ENCODE peak calls at places on chromosome 4, in eight cellular contexts. One of them, this sample, is unnamed. For H3K36me3, the result is how much of the 10 kb centered on the place peaks cover.

GRCh38 chr4:74440356-74440755 is 4.6 kb upstream of the AREG start:
- DNase-seq in breast epithelium: no peak
- DNase-seq in mammary epithelial cell: peak
- DNase-seq in right atrium auricular region: no peak
- DNase-seq in IMR-90: no peak
- DNase-seq in thoracic aorta: no peak
- DNase-seq in transverse colon: no peak
- DNase-seq in neural progenitor cell: no peak
- DNase-seq in this sample: no peak

GRCh38 chr4:149095798-149096197 is 653.6 kb upstream of the NR3C2 start:
- DNase-seq in breast epithelium: no peak
- DNase-seq in mammary epithelial cell: no peak
- DNase-seq in right atrium auricular region: no peak
- DNase-seq in IMR-90: no peak
- DNase-seq in thoracic aorta: no peak
- DNase-seq in transverse colon: no peak
- DNase-seq in neural progenitor cell: no peak
- DNase-seq in this sample: no peak

GRCh38 chr4:189200346-189200745 is 740.3 kb upstream of the FRG1 start:
- DNase-seq in breast epithelium: no peak
- DNase-seq in mammary epithelial cell: no peak
- DNase-seq in right atrium auricular region: no peak
- DNase-seq in IMR-90: no peak
- DNase-seq in thoracic aorta: no peak
- DNase-seq in transverse colon: no peak
- DNase-seq in neural progenitor cell: no peak
- DNase-seq in this sample: no peak

GRCh38 chr4:19729873-19730735 is 521.6 kb upstream of the SLIT2 start:
- DNase-seq in breast epithelium: no peak
- DNase-seq in mammary epithelial cell: no peak
- DNase-seq in right atrium auricular region: no peak
- DNase-seq in IMR-90: peak
- DNase-seq in thoracic aorta: no peak
- DNase-seq in transverse colon: no peak
- DNase-seq in neural progenitor cell: no peak
- DNase-seq in this sample: no peak

GRCh38 chr4:151766691-151767090 is 5.9 kb upstream of the GATB start:
- DNase-seq in breast epithelium: no peak
- DNase-seq in mammary epithelial cell: peak
- DNase-seq in right atrium auricular region: no peak
- DNase-seq in IMR-90: no peak
- DNase-seq in thoracic aorta: no peak
- DNase-seq in transverse colon: peak
- DNase-seq in neural progenitor cell: no peak
- DNase-seq in this sample: no peak

GRCh38 chr4:117326091-117326490 is 240.7 kb upstream of the TRAM1L1 start:
- DNase-seq in breast epithelium: no peak
- DNase-seq in mammary epithelial cell: peak
- DNase-seq in right atrium auricular region: no peak
- DNase-seq in IMR-90: no peak
- DNase-seq in thoracic aorta: no peak
- DNase-seq in transverse colon: no peak
- DNase-seq in neural progenitor cell: no peak
- DNase-seq in this sample: no peak

GRCh38 chr4:150149381-150149780 is 71.1 kb downstream of the DCLK2 start:
- DNase-seq in breast epithelium: no peak
- DNase-seq in mammary epithelial cell: no peak
- DNase-seq in right atrium auricular region: no peak
- DNase-seq in IMR-90: no peak
- DNase-seq in thoracic aorta: no peak
- DNase-seq in transverse colon: no peak
- DNase-seq in neural progenitor cell: no peak
- DNase-seq in this sample: no peak

GRCh38 chr4:113725963-113726362 is 35.6 kb downstream of the CAMK2D start:
- DNase-seq in breast epithelium: no peak
- DNase-seq in mammary epithelial cell: no peak
- DNase-seq in right atrium auricular region: no peak
- DNase-seq in IMR-90: no peak
- DNase-seq in thoracic aorta: no peak
- DNase-seq in transverse colon: no peak
- DNase-seq in neural progenitor cell: no peak
- DNase-seq in this sample: no peak

GRCh38 chr4:34953145-34953799 is 1291.0 kb downstream of the ARAP2 start:
- DNase-seq in breast epithelium: no peak
- DNase-seq in mammary epithelial cell: no peak
- DNase-seq in right atrium auricular region: no peak
- DNase-seq in IMR-90: no peak
- DNase-seq in thoracic aorta: no peak
- DNase-seq in transverse colon: no peak
- DNase-seq in neural progenitor cell: peak
- DNase-seq in this sample: no peak

GRCh38 chr4:2598661-2599654 is 62.5 kb downstream of the FAM193A start:
- DNase-seq in breast epithelium: no peak
- DNase-seq in mammary epithelial cell: no peak
- DNase-seq in right atrium auricular region: no peak
- DNase-seq in IMR-90: peak
- DNase-seq in thoracic aorta: no peak
- DNase-seq in transverse colon: peak
- DNase-seq in neural progenitor cell: no peak
- DNase-seq in this sample: peak

GRCh38 chr4:98710831-98711230 is 52.4 kb upstream of the TSPAN5 start:
- DNase-seq in breast epithelium: no peak
- DNase-seq in mammary epithelial cell: no peak
- DNase-seq in right atrium auricular region: no peak
- DNase-seq in IMR-90: no peak
- DNase-seq in thoracic aorta: no peak
- DNase-seq in transverse colon: no peak
- DNase-seq in neural progenitor cell: no peak
- DNase-seq in this sample: no peak

GRCh38 chr4:99208719-99209075 is 10.3 kb downstream of the ADH6 start:
- DNase-seq in breast epithelium: no peak
- DNase-seq in mammary epithelial cell: no peak
- DNase-seq in right atrium auricular region: no peak
- DNase-seq in IMR-90: no peak
- DNase-seq in thoracic aorta: no peak
- DNase-seq in transverse colon: no peak
- DNase-seq in neural progenitor cell: no peak
- DNase-seq in this sample: no peak

GRCh38 chr4:88162636-88163035 is 4.2 kb upstream of the ABCG2 start:
- DNase-seq in breast epithelium: no peak
- DNase-seq in mammary epithelial cell: no peak
- DNase-seq in right atrium auricular region: no peak
- DNase-seq in IMR-90: no peak
- DNase-seq in thoracic aorta: no peak
- DNase-seq in transverse colon: no peak
- DNase-seq in neural progenitor cell: peak
- DNase-seq in this sample: no peak

GRCh38 chr4:70714061-70714468 is 7.7 kb upstream of the RUFY3 start:
- DNase-seq in breast epithelium: no peak
- DNase-seq in mammary epithelial cell: no peak
- DNase-seq in right atrium auricular region: no peak
- DNase-seq in IMR-90: peak
- DNase-seq in thoracic aorta: no peak
- DNase-seq in transverse colon: no peak
- DNase-seq in neural progenitor cell: no peak
- DNase-seq in this sample: no peak

GRCh38 chr4:62544428-62544827 is 1344.3 kb downstream of the ADGRL3 start:
- DNase-seq in breast epithelium: no peak
- DNase-seq in mammary epithelial cell: peak
- DNase-seq in right atrium auricular region: no peak
- DNase-seq in IMR-90: no peak
- DNase-seq in thoracic aorta: no peak
- DNase-seq in transverse colon: no peak
- DNase-seq in neural progenitor cell: no peak
- DNase-seq in this sample: no peak

GRCh38 chr4:54802336-54802735 is 144.6 kb downstream of the KIT start:
- DNase-seq in breast epithelium: no peak
- DNase-seq in mammary epithelial cell: no peak
- DNase-seq in right atrium auricular region: no peak
- DNase-seq in IMR-90: no peak
- DNase-seq in thoracic aorta: no peak
- DNase-seq in transverse colon: no peak
- DNase-seq in neural progenitor cell: no peak
- DNase-seq in this sample: no peak

GRCh38 chr4:81807927-81808672 is 336.4 kb upstream of the RASGEF1B start:
- DNase-seq in breast epithelium: no peak
- DNase-seq in mammary epithelial cell: peak
- DNase-seq in right atrium auricular region: no peak
- DNase-seq in IMR-90: no peak
- DNase-seq in thoracic aorta: no peak
- DNase-seq in transverse colon: no peak
- DNase-seq in neural progenitor cell: no peak
- DNase-seq in this sample: no peak

GRCh38 chr4:1579834-1580686 is 104.1 kb downstream of the FAM53A start:
- DNase-seq in breast epithelium: no peak
- DNase-seq in mammary epithelial cell: peak
- DNase-seq in right atrium auricular region: no peak
- DNase-seq in IMR-90: no peak
- DNase-seq in thoracic aorta: peak
- DNase-seq in transverse colon: peak
- DNase-seq in neural progenitor cell: peak
- DNase-seq in this sample: peak
- H3K36me3 ChIP-seq in breast epithelium: under half
- H3K36me3 ChIP-seq in mammary epithelial cell: under half
- H3K36me3 ChIP-seq in right atrium auricular region: under half
- H3K36me3 ChIP-seq in IMR-90: under half
- H3K36me3 ChIP-seq in thoracic aorta: under half
- H3K36me3 ChIP-seq in transverse colon: under half
- H3K36me3 ChIP-seq in neural progenitor cell: under half
- H3K36me3 ChIP-seq in this sample: under half

GRCh38 chr4:7546809-7547367 is 112.2 kb upstream of the PSAPL1 start:
- DNase-seq in breast epithelium: no peak
- DNase-seq in mammary epithelial cell: peak
- DNase-seq in right atrium auricular region: no peak
- DNase-seq in IMR-90: peak
- DNase-seq in thoracic aorta: no peak
- DNase-seq in transverse colon: no peak
- DNase-seq in neural progenitor cell: no peak
- DNase-seq in this sample: no peak
- H3K27ac ChIP-seq in breast epithelium: no peak
- H3K27ac ChIP-seq in mammary epithelial cell: peak
- H3K27ac ChIP-seq in right atrium auricular region: no peak
- H3K27ac ChIP-seq in IMR-90: no peak
- H3K27ac ChIP-seq in thoracic aorta: no peak
- H3K27ac ChIP-seq in transverse colon: no peak
- H3K27ac ChIP-seq in neural progenitor cell: no peak
- H3K27ac ChIP-seq in this sample: no peak

DNA sequence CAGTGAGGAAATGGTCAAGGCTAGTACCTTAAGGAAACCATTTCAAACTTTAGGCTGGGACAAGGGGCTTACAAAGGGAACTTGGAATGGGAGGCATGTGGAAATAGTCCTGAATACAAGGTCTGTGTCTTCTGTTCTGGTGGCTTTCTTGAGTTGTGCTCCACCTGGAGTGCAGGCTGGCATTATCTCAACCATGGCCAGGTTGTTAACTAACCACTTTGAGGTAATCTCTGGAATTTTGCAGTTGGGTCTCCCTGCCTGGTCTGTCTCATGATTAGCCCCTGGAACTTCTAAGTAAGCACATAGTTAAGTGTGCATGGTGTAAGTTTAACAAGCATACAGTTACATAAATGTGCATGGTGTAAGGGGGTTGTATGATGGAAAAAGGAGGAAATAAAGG is 77.5 kb downstream of the PCDH18 start:
- DNase-seq in breast epithelium: no peak
- DNase-seq in mammary epithelial cell: no peak
- DNase-seq in right atrium auricular region: no peak
- DNase-seq in IMR-90: no peak
- DNase-seq in thoracic aorta: no peak
- DNase-seq in transverse colon: no peak
- DNase-seq in neural progenitor cell: no peak
- DNase-seq in this sample: no peak
- TF ChIP-seq CTCF in breast epithelium: no peak
- TF ChIP-seq CTCF in mammary epithelial cell: no peak
- TF ChIP-seq CTCF in right atrium auricular region: no peak
- TF ChIP-seq CTCF in IMR-90: no peak
- TF ChIP-seq CTCF in thoracic aorta: no peak
- TF ChIP-seq CTCF in transverse colon: no peak
- TF ChIP-seq CTCF in neural progenitor cell: no peak
- TF ChIP-seq CTCF in this sample: no peak

GRCh38 chr4:68869274-68869773 is 53.5 kb downstream of the UGT2B10 start:
- DNase-seq in breast epithelium: no peak
- DNase-seq in mammary epithelial cell: no peak
- DNase-seq in right atrium auricular region: no peak
- DNase-seq in IMR-90: no peak
- DNase-seq in thoracic aorta: no peak
- DNase-seq in transverse colon: no peak
- DNase-seq in neural progenitor cell: no peak
- DNase-seq in this sample: no peak

GRCh38 chr4:68874507-68874906 is 58.7 kb downstream of the UGT2B10 start:
- DNase-seq in breast epithelium: no peak
- DNase-seq in mammary epithelial cell: peak
- DNase-seq in right atrium auricular region: no peak
- DNase-seq in IMR-90: no peak
- DNase-seq in thoracic aorta: no peak
- DNase-seq in transverse colon: no peak
- DNase-seq in neural progenitor cell: no peak
- DNase-seq in this sample: no peak

GRCh38 chr4:68872442-68873217 is 56.8 kb downstream of the UGT2B10 start:
- DNase-seq in breast epithelium: no peak
- DNase-seq in mammary epithelial cell: no peak
- DNase-seq in right atrium auricular region: no peak
- DNase-seq in IMR-90: no peak
- DNase-seq in thoracic aorta: no peak
- DNase-seq in transverse colon: no peak
- DNase-seq in neural progenitor cell: no peak
- DNase-seq in this sample: no peak

GRCh38 chr4:68873218-68873502 is 57.4 kb downstream of the UGT2B10 start:
- DNase-seq in breast epithelium: no peak
- DNase-seq in mammary epithelial cell: no peak
- DNase-seq in right atrium auricular region: no peak
- DNase-seq in IMR-90: no peak
- DNase-seq in thoracic aorta: no peak
- DNase-seq in transverse colon: no peak
- DNase-seq in neural progenitor cell: no peak
- DNase-seq in this sample: no peak

GRCh38 chr4:68871772-68872441 is 56.1 kb downstream of the UGT2B10 start:
- DNase-seq in breast epithelium: no peak
- DNase-seq in mammary epithelial cell: no peak
- DNase-seq in right atrium auricular region: no peak
- DNase-seq in IMR-90: no peak
- DNase-seq in thoracic aorta: no peak
- DNase-seq in transverse colon: no peak
- DNase-seq in neural progenitor cell: no peak
- DNase-seq in this sample: no peak
- H3K36me3 ChIP-seq in breast epithelium: under half
- H3K36me3 ChIP-seq in mammary epithelial cell: under half
- H3K36me3 ChIP-seq in right atrium auricular region: under half
- H3K36me3 ChIP-seq in IMR-90: under half
- H3K36me3 ChIP-seq in thoracic aorta: under half
- H3K36me3 ChIP-seq in transverse colon: under half
- H3K36me3 ChIP-seq in neural progenitor cell: under half
- H3K36me3 ChIP-seq in this sample: under half

This sample was measured in spleen.